ENCODE peak calls at places on chromosomes 16 and 17, in ten cellular contexts. S is H1; B is left ventricle myocardium inferior; Z is kidney epithelial cell; E is testis; W is HCT116; H is adrenal gland; R is BJ; M is CD8-positive, alpha-beta memory T cell; P is SJCRH30. K is an unnamed sample. For H3K36me3, the result is how much of the 10 kb centered on the place peaks cover.

GRCh38 chr16:79247386-79247785 is 353.2 kb downstream of the MAF start:
- DNase-seq in S (no peak), B (no peak), Z (no peak), E (no peak), W (no peak), H (no peak), R (no peak), M (no peak), P (no peak), K (no peak)

GRCh38 chr17:42191209-42191608 is 3.1 kb downstream of the GHDC start:
- DNase-seq in S (no peak), B (no peak), Z (no peak), E (no peak), W (no peak), H (no peak), R (no peak), M (no peak), P (no peak), K (peak)

GRCh38 chr17:82520041-82520910 is 744 bp downstream of the FOXK2 start:
- DNase-seq in S (no peak), B (peak), Z (no peak), E (peak), W (no peak), H (peak), R (no peak), M (peak), P (peak), K (peak)

GRCh38 chr16:16083421-16084156 is 134.2 kb downstream of the ABCC1 start:
- DNase-seq in S (no peak), B (no peak), Z (peak), E (no peak), W (peak), H (no peak), R (no peak), M (no peak), P (peak), K (no peak)

GRCh38 chr17:74239169-74239568 is 25.8 kb downstream of the TTYH2 start:
- DNase-seq in S (no peak), B (peak), Z (no peak), E (no peak), W (no peak), H (no peak), R (no peak), M (no peak), P (no peak), K (no peak)

GRCh38 chr17:38912221-38912813 is 13.1 kb upstream of the LASP1NB start:
- DNase-seq in S (no peak), B (peak), Z (no peak), E (peak), W (no peak), H (no peak), R (no peak), M (no peak), P (no peak), K (peak)

GRCh38 chr16:56301391-56301850 is 110.1 kb downstream of the GNAO1 start:
- DNase-seq in S (no peak), B (no peak), Z (no peak), E (no peak), W (no peak), H (no peak), R (peak), M (no peak), P (no peak), K (no peak)

GRCh38 chr16:56577300-56577625 is 12.1 kb upstream of the MT3 start:
- DNase-seq in S (no peak), B (no peak), Z (no peak), E (no peak), W (no peak), H (no peak), R (no peak), M (no peak), P (no peak), K (no peak)

GRCh38 chr16:19307587-19308241 is 22.2 kb downstream of the CLEC19A start:
- DNase-seq in S (no peak), B (no peak), Z (no peak), E (no peak), W (no peak), H (no peak), R (no peak), M (no peak), P (peak), K (peak)

GRCh38 chr17:12618557-12618956 is 47.1 kb upstream of the MYOCD start:
- DNase-seq in S (no peak), B (no peak), Z (no peak), E (no peak), W (no peak), H (no peak), R (no peak), M (no peak), P (no peak), K (no peak)

GRCh38 chr17:5699789-5700188 is 115.5 kb upstream of the NLRP1 start:
- DNase-seq in S (no peak), B (no peak), Z (no peak), E (no peak), W (no peak), H (no peak), R (no peak), M (no peak), P (no peak), K (peak)

GRCh38 chr16:69064164-69064563 is 41.3 kb upstream of the HAS3 start:
- DNase-seq in S (no peak), B (no peak), Z (no peak), E (no peak), W (peak), H (no peak), R (no peak), M (no peak), P (no peak), K (no peak)

GRCh38 chr17:13428611-13429042 is 173.1 kb downstream of the HS3ST3A1 start:
- DNase-seq in S (no peak), B (no peak), Z (no peak), E (no peak), W (no peak), H (no peak), R (peak), M (no peak), P (no peak), K (no peak)

GRCh38 chr17:4150106-4150505 is 7.1 kb downstream of the CYB5D2 start:
- DNase-seq in S (no peak), B (no peak), Z (no peak), E (no peak), W (no peak), H (no peak), R (no peak), M (no peak), P (no peak), K (peak)

GRCh38 chr16:483351-484075 is 44.0 kb upstream of the CAPN15 start:
- DNase-seq in S (no peak), B (no peak), Z (no peak), E (peak), W (no peak), H (no peak), R (no peak), M (no peak), P (peak), K (peak)

GRCh38 chr17:76427457-76428231 is 25.3 kb downstream of the UBE2O start:
- DNase-seq in S (no peak), B (no peak), Z (no peak), E (no peak), W (no peak), H (no peak), R (no peak), M (no peak), P (no peak), K (no peak)

GRCh38 chr16:63841271-63841670 is 1280.6 kb downstream of the CDH11 start:
- DNase-seq in S (no peak), B (no peak), Z (no peak), E (no peak), W (no peak), H (no peak), R (no peak), M (no peak), P (no peak), K (no peak)

GRCh38 chr16:26905336-26905735 is 161.4 kb upstream of the C16orf82 start:
- DNase-seq in S (no peak), B (no peak), Z (peak), E (no peak), W (no peak), H (no peak), R (no peak), M (no peak), P (peak), K (no peak)

DNA sequence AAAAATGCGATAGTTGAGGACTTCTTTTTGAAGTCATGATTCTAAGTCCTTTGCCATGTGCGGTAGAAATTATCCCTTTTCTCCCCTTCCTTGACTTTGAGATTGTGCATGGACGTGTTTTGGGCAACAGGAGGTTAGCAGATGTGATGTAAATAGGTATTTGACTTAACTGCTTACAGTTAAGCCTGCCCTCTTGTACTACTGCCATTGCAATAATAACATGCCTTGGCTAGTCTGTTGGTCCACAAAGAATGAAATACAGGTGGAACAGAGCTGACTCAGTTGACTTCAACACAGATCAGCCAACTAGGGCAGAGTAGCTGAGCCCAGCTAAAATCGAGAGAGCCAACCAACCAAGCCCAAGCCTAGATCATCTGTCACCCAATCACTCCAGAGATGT is 125.5 kb downstream of the BRIP1 start:
- DNase-seq in S (no peak), B (no peak), Z (no peak), E (no peak), W (no peak), H (no peak), R (no peak), M (no peak), P (no peak), K (no peak)
- H3K36me3 ChIP-seq in S (under half), B (under half), Z (under half), E (under half), W (under half), H (under half), R (under half), M (under half), P (half or more), K (under half)

GRCh38 chr17:44653954-44654353 is 2.3 kb upstream of the MEIOC start:
- DNase-seq in S (no peak), B (no peak), Z (no peak), E (no peak), W (no peak), H (no peak), R (no peak), M (no peak), P (no peak), K (no peak)

GRCh38 chr17:44651228-44651627 is 5.0 kb upstream of the MEIOC start:
- DNase-seq in S (no peak), B (no peak), Z (no peak), E (no peak), W (no peak), H (no peak), R (no peak), M (no peak), P (no peak), K (no peak)

GRCh38 chr17:44652727-44653126 is 3.5 kb upstream of the MEIOC start:
- DNase-seq in S (no peak), B (no peak), Z (no peak), E (no peak), W (no peak), H (no peak), R (no peak), M (no peak), P (no peak), K (no peak)

GRCh38 chr17:44653384-44653783 is 2.9 kb upstream of the MEIOC start:
- DNase-seq in S (no peak), B (no peak), Z (no peak), E (no peak), W (no peak), H (no peak), R (no peak), M (no peak), P (no peak), K (no peak)

GRCh38 chr17:44655983-44656700 is at the start of gene MEIOC:
- DNase-seq in S (peak), B (no peak), Z (no peak), E (peak), W (no peak), H (no peak), R (no peak), M (peak), P (no peak), K (peak)
- H3K4me3 ChIP-seq in S (peak), B (peak), Z (peak), E (peak), W (no peak), H (peak), R (peak), M (no peak), P (no peak), K (peak)

GRCh38 chr16:87845807-87846619 is 23.3 kb downstream of the SLC7A5 start:
- DNase-seq in S (no peak), B (no peak), Z (no peak), E (no peak), W (no peak), H (no peak), R (no peak), M (no peak), P (no peak), K (no peak)
- H3K36me3 ChIP-seq in S (under half), B (under half), Z (under half), E (under half), W (half or more), H (under half), R (half or more), M (under half), P (under half), K (under half)

GRCh38 chr17:806346-807145 is 24.4 kb downstream of the MRM3 start:
- DNase-seq in S (no peak), B (no peak), Z (no peak), E (no peak), W (no peak), H (no peak), R (no peak), M (no peak), P (no peak), K (no peak)
- H3K4me3 ChIP-seq in S (no peak), B (no peak), Z (no peak), E (no peak), W (no peak), H (no peak), R (no peak), M (no peak), P (no peak), K (no peak)

GRCh38 chr16:71769222-71769621 is 39.4 kb downstream of the AP1G1 start:
- DNase-seq in S (no peak), B (no peak), Z (no peak), E (no peak), W (no peak), H (no peak), R (no peak), M (no peak), P (no peak), K (no peak)
- H3K36me3 ChIP-seq in S (under half), B (half or more), Z (under half), E (under half), W (under half), H (under half), R (under half), M (under half), P (under half), K (under half)

K was measured in H7.